ENCODE peak calls at places on chromosomes 1 and 21, in ten cellular contexts. Q is GM06990; N is effector memory CD8-positive, alpha-beta T cell; O is choroid plexus epithelial cell; F is IMR-90; K is NCI-H2029; D is posterior cingulate gyrus; R is hippocampal formation; S is C1 segment of cervical spinal cord; P is stimulated activated naive CD4-positive, alpha-beta T cell treated with Interleukin-2 at 50 U/mL for 16 hours. V is an unnamed sample.

GRCh38 chr1:180614746-180615145 is 17.1 kb upstream of the XPR1 start:
- DNase-seq in Q (no peak), N (no peak), O (no peak), F (peak; percentile 65), K (peak; percentile 23), D (no peak), R (no peak), S (no peak), P (no peak), V (no peak)

GRCh38 chr21:15252437-15252836 is 187.6 kb upstream of the NRIP1 start:
- DNase-seq in Q (no peak), N (no peak), O (no peak), F (no peak), K (no peak), D (no peak), R (no peak), S (no peak), P (no peak), V (no peak)

GRCh38 chr1:109281680-109282496 is 1.1 kb downstream of the PSRC1 start:
- DNase-seq in Q (no peak), N (no peak), O (no peak), F (no peak), K (no peak), D (no peak), R (no peak), S (peak; percentile 38), P (no peak), V (no peak)

GRCh38 chr1:40302475-40302874 is 14.6 kb downstream of the COL9A2 start:
- DNase-seq in Q (no peak), N (no peak), O (no peak), F (no peak), K (no peak), D (no peak), R (no peak), S (no peak), P (no peak), V (no peak)

GRCh38 chr1:225517697-225518096 is 89.9 kb upstream of the LBR start:
- DNase-seq in Q (no peak), N (no peak), O (no peak), F (no peak), K (no peak), D (no peak), R (peak; percentile 31), S (no peak), P (no peak), V (no peak)

GRCh38 chr1:52920791-52921291 is 699 bp downstream of the ECHDC2 start:
- DNase-seq in Q (peak; percentile 20), N (no peak), O (no peak), F (no peak), K (peak; percentile 26), D (no peak), R (no peak), S (no peak), P (no peak), V (no peak)

GRCh38 chr1:198913667-198914066 is 274.8 kb downstream of the PTPRC start:
- DNase-seq in Q (no peak), N (no peak), O (peak; percentile 48), F (peak; percentile 78), K (no peak), D (no peak), R (no peak), S (no peak), P (no peak), V (no peak)

GRCh38 chr1:209513226-209513625 is 70.3 kb upstream of the CAMK1G start:
- DNase-seq in Q (no peak), N (no peak), O (peak; percentile 75), F (peak; percentile 46), K (peak; percentile 24), D (no peak), R (no peak), S (no peak), P (no peak), V (no peak)

GRCh38 chr1:201456499-201457309 is 12.3 kb downstream of the PHLDA3 start:
- DNase-seq in Q (no peak), N (no peak), O (peak; percentile 95), F (peak; percentile 98), K (no peak), D (no peak), R (no peak), S (peak; percentile 39), P (no peak), V (no peak)

GRCh38 chr1:14924455-14925325 is 228.9 kb upstream of the TMEM51 start:
- DNase-seq in Q (peak; percentile 22), N (no peak), O (peak; percentile 68), F (peak; percentile 59), K (no peak), D (peak; percentile 65), R (peak; percentile 39), S (no peak), P (no peak), V (peak; percentile 80)

GRCh38 chr1:26537951-26538352 is 8.4 kb downstream of the RPS6KA1 start:
- DNase-seq in Q (no peak), N (no peak), O (peak; percentile 77), F (peak; percentile 45), K (no peak), D (no peak), R (peak; percentile 59), S (peak; percentile 25), P (no peak), V (no peak)

GRCh38 chr1:67952071-67952470 is 98.4 kb downstream of the DIRAS3 start:
- DNase-seq in Q (no peak), N (no peak), O (peak; percentile 84), F (peak; percentile 56), K (no peak), D (no peak), R (no peak), S (no peak), P (no peak), V (no peak)

V was measured in dorsolateral prefrontal cortex.